ENCODE peak calls at places on chromosome 1, in five cellular contexts. A, H, W, M and E are unnamed samples.

GRCh38 chr1:42933060-42933586 is 25.5 kb downstream of the SLC2A1 start:
- DNase-seq in A (no peak), H (no peak), W (no peak), M (no peak), E (no peak)

GRCh38 chr1:238205045-238205662 is 314.4 kb upstream of the ZP4 start:
- DNase-seq in A (no peak), H (no peak), W (no peak), M (no peak), E (no peak)

GRCh38 chr1:171931752-171932151 is 90.5 kb downstream of the DNM3 start:
- DNase-seq in A (no peak), H (no peak), W (no peak), M (no peak), E (no peak)

GRCh38 chr1:242524571-242525359 is at the start of gene PLD5:
- DNase-seq in A (no peak), H (peak; percentile 46), W (no peak), M (peak; percentile 44), E (peak; percentile 82)

GRCh38 chr1:151728151-151728711 is 6.9 kb downstream of the RIIAD1 start:
- DNase-seq in A (peak; percentile 33), H (no peak), W (no peak), M (peak; percentile 63), E (peak; percentile 4)

GRCh38 chr1:31524196-31524967 is 51.9 kb upstream of the TINAGL1 start:
- DNase-seq in A (no peak), H (no peak), W (no peak), M (no peak), E (no peak)

GRCh38 chr1:84735483-84735882 is 45.2 kb upstream of the SSX2IP start:
- DNase-seq in A (no peak), H (no peak), W (no peak), M (no peak), E (no peak)

GRCh38 chr1:153374077-153374476 is 1.3 kb downstream of the S100A12 start:
- DNase-seq in A (no peak), H (no peak), W (no peak), M (no peak), E (no peak)

GRCh38 chr1:34827341-34827941 is 32.1 kb downstream of the SMIM12 start:
- DNase-seq in A (no peak), H (no peak), W (no peak), M (no peak), E (no peak)

GRCh38 chr1:1281533-1282321 is 1.5 kb downstream of the SCNN1D start:
- DNase-seq in A (peak; percentile 88), H (no peak), W (peak; percentile 83), M (peak; percentile 22), E (no peak)

GRCh38 chr1:8097077-8097799 is 71.1 kb upstream of the ERRFI1 start:
- DNase-seq in A (peak; percentile 97), H (peak; percentile 68), W (peak; percentile 97), M (peak; percentile 80), E (peak; percentile 60)

GRCh38 chr1:39183503-39184353 is 20.8 kb upstream of the MACF1 start:
- DNase-seq in A (peak; percentile 87), H (peak; percentile 89), W (peak; percentile 92), M (peak; percentile 30), E (peak; percentile 72)

GRCh38 chr1:58881471-58881994 is 97.7 kb upstream of the JUN start:
- DNase-seq in A (peak; percentile 86), H (peak; percentile 86), W (peak; percentile 84), M (no peak), E (no peak)